ENCODE peak calls at places on chromosomes 6 and 20, in eight cellular contexts. P, T, O, A, M, V, L and Q are unnamed samples.

GRCh38 chr6:78243519-78243918 is 590.7 kb downstream of the MEI4 start:
- DNase-seq in P (no peak), M (no peak), A (no peak), V (peak; percentile 8), T (no peak), L (no peak), O (peak; percentile 8), Q (peak; percentile 4)

GRCh38 chr6:154229796-154230195 is 126.8 kb downstream of the IPCEF1 start:
- DNase-seq in A (no peak), O (no peak), P (no peak), M (no peak), V (no peak), T (no peak), L (no peak), Q (no peak)

GRCh38 chr20:38732981-38733380 is 8.7 kb downstream of the SLC32A1 start:
- DNase-seq in V (no peak), M (no peak), L (no peak), O (no peak), T (no peak), A (no peak), P (no peak), Q (no peak)

GRCh38 chr6:105560611-105561066 is 157.8 kb upstream of the PREP start:
- DNase-seq in L (no peak), V (peak; percentile 72), T (no peak), P (no peak), O (no peak), A (no peak), M (no peak), Q (peak; percentile 22)

GRCh38 chr6:79138146-79138545 is 60.1 kb upstream of the PHIP start:
- DNase-seq in O (no peak), P (no peak), A (no peak), M (no peak), L (no peak), V (no peak), T (no peak), Q (peak; percentile 23)

GRCh38 chr6:39341942-39342341 is 19.4 kb upstream of the KCNK16 start:
- DNase-seq in P (no peak), O (no peak), L (no peak), V (no peak), M (no peak), T (no peak), A (no peak), Q (no peak)

GRCh38 chr6:9412951-9413559 is 977.7 kb upstream of the SLC35B3 start:
- DNase-seq in O (peak; percentile 12), P (no peak), A (peak; percentile 7), L (no peak), T (no peak), V (no peak), M (no peak), Q (peak; percentile 11)

GRCh38 chr6:163031931-163032330 is 304.2 kb downstream of the PACRG start:
- DNase-seq in A (no peak), T (no peak), V (no peak), P (no peak), M (no peak), L (no peak), O (no peak), Q (no peak)

GRCh38 chr6:114524081-114524480 is 181.3 kb upstream of the HS3ST5 start:
- DNase-seq in V (no peak), M (no peak), L (no peak), T (no peak), P (no peak), A (no peak), O (no peak), Q (no peak)

GRCh38 chr20:38092260-38092857 is 58.8 kb downstream of the RPRD1B start:
- DNase-seq in P (no peak), V (no peak), O (peak; percentile 37), T (no peak), A (peak; percentile 5), M (no peak), L (no peak), Q (no peak)

GRCh38 chr6:101396552-101397173 is 3.2 kb downstream of the GRIK2 start:
- DNase-seq in L (no peak), A (peak; percentile 52), O (peak; percentile 73), V (peak; percentile 64), P (peak; percentile 48), M (peak; percentile 48), T (no peak), Q (peak; percentile 70)

GRCh38 chr20:59770270-59770669 is 163.2 kb downstream of the SYCP2 start:
- DNase-seq in A (no peak), L (no peak), O (no peak), M (no peak), P (peak; percentile 92), V (no peak), T (no peak), Q (no peak)

GRCh38 chr20:37463726-37464125 is 57.3 kb upstream of the NNAT start:
- DNase-seq in L (no peak), M (no peak), A (no peak), T (no peak), O (no peak), P (no peak), V (no peak), Q (no peak)

GRCh38 chr6:33316603-33317417 is 734 bp downstream of the ZBTB22 start:
- DNase-seq in M (no peak), A (no peak), P (no peak), L (no peak), O (no peak), T (peak; percentile 31), V (no peak), Q (no peak)

GRCh38 chr6:33319939-33320314 is 2.4 kb upstream of the ZBTB22 start:
- DNase-seq in L (no peak), O (no peak), P (no peak), T (no peak), M (no peak), V (no peak), A (no peak), Q (no peak)

GRCh38 chr6:33317668-33318425 is at the start of gene ZBTB22:
- DNase-seq in T (peak; percentile 99), L (peak; percentile 97), O (peak; percentile 100), A (peak; percentile 99), M (peak; percentile 99), V (peak; percentile 99), P (peak; percentile 98), Q (peak; percentile 99)

GRCh38 chr6:33317418-33317667 is 201 bp downstream of the ZBTB22 start:
- DNase-seq in O (no peak), P (no peak), L (no peak), M (no peak), V (no peak), A (peak; percentile 58), T (no peak), Q (no peak)

DNA sequence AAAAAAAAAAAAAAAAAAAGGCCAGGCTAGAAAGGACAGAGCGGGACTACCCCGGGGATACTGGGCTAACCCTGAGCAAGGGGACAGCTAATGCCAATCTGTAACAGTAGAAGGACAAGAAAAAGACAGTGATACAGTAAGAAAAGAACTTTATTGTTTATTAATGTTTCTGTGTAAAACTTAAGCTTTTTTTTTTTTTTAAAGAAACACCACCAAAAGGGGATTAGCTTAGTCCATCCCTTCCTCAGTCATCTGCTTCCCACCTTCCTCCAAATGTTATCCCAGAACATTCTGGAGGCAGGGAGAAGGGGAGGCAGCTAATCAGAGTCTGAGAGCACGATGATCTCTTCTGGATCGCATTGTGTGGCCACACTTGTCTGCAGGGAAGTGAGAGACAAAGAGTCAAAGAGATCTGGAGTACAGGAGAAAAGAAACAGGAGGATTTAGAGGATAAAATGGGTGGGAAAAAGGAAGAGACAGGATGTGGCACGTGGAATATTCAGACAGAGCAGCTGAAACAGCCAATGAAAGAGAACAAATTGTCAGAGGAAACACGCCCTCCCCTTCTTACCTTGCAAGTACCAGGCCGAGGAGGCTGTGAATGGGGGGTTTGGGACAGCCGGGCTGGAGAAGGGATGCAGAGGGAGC is 1.0 kb upstream of the ZBTB22 start:
- DNase-seq in O (no peak), M (no peak), V (no peak), A (no peak), P (no peak), T (no peak), L (no peak), Q (no peak)
- H3K4me3 ChIP-seq in O (peak overlapping the region; percentile 58), M (peak overlapping the region; percentile 36), V (no peak overlapping the region), A (peak overlapping the region; percentile 64), P (peak overlapping the region; percentile 49), T (peak overlapping the region; percentile 49), L (peak overlapping the region; percentile 56), Q (peak overlapping the region; percentile 58)

GRCh38 chr20:50308513-50309279 is 118.1 kb downstream of the CEBPB start:
- DNase-seq in M (peak; percentile 92), P (peak; percentile 83), V (peak; percentile 100), O (peak; percentile 99), L (peak; percentile 96), A (peak; percentile 90), T (peak; percentile 94), Q (peak; percentile 99)
- TF ChIP-seq CTCF in M (peak; percentile 9), P (no peak), V (peak; percentile 26), O (peak; percentile 17), L (no peak), A (no peak), T (no peak), Q (peak; percentile 19)

GRCh38 chr6:13810688-13811446 is 3.5 kb downstream of the MCUR1 start:
- DNase-seq in V (no peak), T (no peak), O (peak; percentile 4), L (no peak), M (no peak), P (no peak), A (no peak), Q (peak; percentile 59)

GRCh38 chr6:13813011-13813410 is 1.3 kb downstream of the MCUR1 start:
- DNase-seq in L (no peak), A (no peak), T (no peak), P (peak; percentile 60), M (no peak), V (no peak), O (no peak), Q (no peak)

GRCh38 chr6:13812359-13812642 is 2.1 kb downstream of the MCUR1 start:
- DNase-seq in L (no peak), T (no peak), O (no peak), V (no peak), A (no peak), M (no peak), P (no peak), Q (no peak)

GRCh38 chr6:13813621-13814175 is 659 bp downstream of the MCUR1 start:
- DNase-seq in T (peak; percentile 50), V (peak; percentile 50), A (peak; percentile 57), M (peak; percentile 18), O (peak; percentile 69), L (peak; percentile 61), P (peak; percentile 50), Q (peak; percentile 57)

DNA sequence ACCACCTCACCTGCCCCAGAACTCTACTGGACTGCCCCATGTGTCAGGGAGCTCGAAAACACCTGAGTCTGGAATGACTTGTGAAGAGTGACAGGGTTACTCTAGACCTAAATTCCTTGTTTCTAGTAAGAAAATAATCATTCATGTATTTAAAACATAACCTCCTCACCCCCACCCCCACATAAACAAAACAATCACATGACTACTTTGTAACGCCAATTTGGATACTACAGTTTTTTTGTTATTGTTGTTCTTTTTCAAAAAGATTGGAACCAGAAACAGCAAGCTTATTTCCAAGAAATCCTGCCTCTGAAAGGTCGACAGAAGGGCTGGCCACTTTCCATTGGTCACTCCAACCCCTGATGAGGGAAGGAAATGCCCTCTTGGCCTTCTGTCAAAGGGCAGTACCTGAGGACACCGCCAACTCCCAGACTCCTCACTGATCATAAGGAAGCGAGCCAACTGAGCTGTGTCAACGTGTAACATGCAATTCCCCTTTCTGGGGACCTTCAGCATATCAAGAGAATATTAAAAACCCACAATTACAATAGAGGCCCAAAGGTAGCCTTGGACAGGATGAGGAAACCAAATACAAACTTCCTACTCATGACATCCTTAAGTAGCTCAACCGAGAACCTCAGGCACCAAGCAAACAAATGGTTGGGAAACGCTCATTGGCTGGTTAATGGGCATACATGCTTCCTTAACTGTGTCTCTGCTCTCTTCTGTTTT is 2.6 kb downstream of the MCUR1 start:
- DNase-seq in A (no peak), L (no peak), T (no peak), O (no peak), V (no peak), P (no peak), M (peak; percentile 9), Q (no peak)
- H3K4me3 ChIP-seq in A (no peak overlapping the region), L (no peak overlapping the region), T (no peak overlapping the region), O (no peak overlapping the region), V (no peak overlapping the region), P (no peak overlapping the region), M (no peak overlapping the region), Q (no peak overlapping the region)

GRCh38 chr6:108560463-108561308 is at the start of gene FOXO3:
- DNase-seq in L (peak; percentile 93), M (peak; percentile 78), O (peak; percentile 95), A (peak; percentile 90), V (peak; percentile 80), T (peak; percentile 94), P (peak; percentile 84), Q (peak; percentile 81)
- TF ChIP-seq CTCF in L (no peak), M (peak; percentile 29), O (no peak), A (no peak), V (no peak), T (peak; percentile 6), P (no peak), Q (no peak)